ENCODE peak calls at places on chromosome 20, in six cellular contexts. C, P, I, M, Q and D are unnamed samples.

GRCh38 chr20:63968136-63968927 is 1.4 kb downstream of the ZNF512B start:
- DNase-seq in Q (no peak), P (peak; percentile 50), M (peak; percentile 20), C (no peak), I (no peak), D (no peak)

GRCh38 chr20:20224806-20225205 is 143.1 kb upstream of the INSM1 start:
- DNase-seq in I (no peak), M (no peak), Q (no peak), P (no peak), C (peak; percentile 6), D (no peak)

GRCh38 chr20:6185268-6185667 is 62.4 kb upstream of the FERMT1 start:
- DNase-seq in I (no peak), M (no peak), C (no peak), Q (no peak), P (no peak), D (no peak)

GRCh38 chr20:57287901-57288300 is 21.5 kb upstream of the BMP7 start:
- DNase-seq in Q (no peak), M (no peak), I (no peak), C (no peak), P (no peak), D (no peak)

GRCh38 chr20:64106435-64106961 is 867 bp downstream of the NPBWR2 start:
- DNase-seq in I (no peak), P (no peak), Q (no peak), M (no peak), C (no peak), D (no peak)

GRCh38 chr20:1427457-1428054 is 34.7 kb upstream of the FKBP1A start:
- DNase-seq in I (peak; percentile 18), P (no peak), C (no peak), M (no peak), Q (no peak), D (no peak)

GRCh38 chr20:64100946-64101688 is 6.2 kb downstream of the NPBWR2 start:
- DNase-seq in M (no peak), C (no peak), I (no peak), P (no peak), Q (no peak), D (no peak)

GRCh38 chr20:20450461-20451027 is 82.6 kb downstream of the INSM1 start:
- DNase-seq in M (no peak), C (peak; percentile 34), Q (no peak), I (no peak), P (no peak), D (no peak)

GRCh38 chr20:1661542-1662299 is 4.1 kb upstream of the SIRPG start:
- DNase-seq in M (no peak), I (no peak), P (no peak), Q (no peak), C (no peak), D (no peak)

GRCh38 chr20:859661-860294 is 26.3 kb downstream of the FAM110A start:
- DNase-seq in C (peak; percentile 3), Q (no peak), I (peak; percentile 75), M (no peak), P (no peak), D (no peak)

GRCh38 chr20:4894409-4894808 is 106.9 kb downstream of the SLC23A2 start:
- DNase-seq in C (no peak), P (no peak), Q (no peak), I (no peak), M (no peak), D (no peak)

GRCh38 chr20:33401922-33402369 is 627 bp upstream of the CDK5RAP1 start:
- DNase-seq in C (peak; percentile 33), M (no peak), I (peak; percentile 55), Q (no peak), P (no peak), D (no peak)

GRCh38 chr20:33567949-33568348 is 78.1 kb downstream of the CBFA2T2 start:
- DNase-seq in P (no peak), Q (no peak), C (no peak), I (no peak), M (no peak), D (no peak)

GRCh38 chr20:56630506-56631317 is 1.6 kb downstream of the TFAP2C start:
- DNase-seq in P (no peak), C (peak; percentile 16), Q (no peak), M (no peak), I (peak; percentile 78), D (no peak)

GRCh38 chr20:24519476-24519875 is 50.0 kb downstream of the SYNDIG1 start:
- DNase-seq in Q (no peak), I (no peak), M (no peak), C (no peak), P (no peak), D (no peak)

GRCh38 chr20:32528291-32528891 is 56.7 kb downstream of the NOL4L start:
- DNase-seq in Q (peak; percentile 40), C (no peak), I (no peak), P (no peak), M (no peak), D (no peak)

GRCh38 chr20:14838663-14839650 is 501.5 kb upstream of the FLRT3 start:
- DNase-seq in P (no peak), I (peak; percentile 3), C (peak; percentile 24), Q (no peak), M (no peak), D (no peak)

GRCh38 chr20:571754-572331 is 28.3 kb upstream of the CSNK2A1 start:
- DNase-seq in M (peak; percentile 42), P (peak; percentile 92), C (peak; percentile 18), Q (no peak), I (peak; percentile 24), D (no peak)

GRCh38 chr20:8431538-8432434 is 299.7 kb downstream of the PLCB1 start:
- DNase-seq in M (peak; percentile 73), Q (no peak), I (no peak), C (peak; percentile 51), P (peak; percentile 81), D (no peak)

GRCh38 chr20:33724439-33725094 is 4.5 kb upstream of the PXMP4 start:
- DNase-seq in P (no peak), Q (no peak), M (no peak), I (no peak), C (peak; percentile 18), D (no peak)

GRCh38 chr20:57921701-57922482 is 212.1 kb upstream of the PMEPA1 start:
- DNase-seq in P (no peak), I (no peak), Q (no peak), M (no peak), C (no peak), D (no peak)

GRCh38 chr20:45592574-45593189 is 13.6 kb upstream of the WFDC8 start:
- DNase-seq in M (no peak), I (peak; percentile 62), C (peak; percentile 71), P (no peak), Q (no peak), D (peak; percentile 29)

GRCh38 chr20:35539756-35540212 is 2.1 kb upstream of the ERGIC3 start:
- DNase-seq in P (no peak), Q (no peak), C (no peak), M (no peak), I (no peak), D (peak; percentile 37)
- H3K4me3 ChIP-seq in P (no peak overlapping the region), Q (no peak overlapping the region), C (no peak overlapping the region), M (no peak overlapping the region), I (no peak overlapping the region), D (no peak overlapping the region)

GRCh38 chr20:21702001-21702400 is 3.5 kb upstream of the PAX1 start:
- DNase-seq in M (no peak), Q (no peak), P (no peak), C (no peak), I (no peak), D (no peak)

GRCh38 chr20:21701171-21701876 is 4.1 kb upstream of the PAX1 start:
- DNase-seq in P (no peak), Q (no peak), I (no peak), C (no peak), M (no peak), D (no peak)

GRCh38 chr20:21704408-21705385 is 767 bp upstream of the PAX1 start:
- DNase-seq in P (no peak), M (no peak), I (no peak), Q (no peak), C (no peak), D (no peak)

GRCh38 chr20:21703740-21704407 is 1.6 kb upstream of the PAX1 start:
- DNase-seq in C (no peak), P (no peak), Q (no peak), I (no peak), M (no peak), D (no peak)

DNA sequence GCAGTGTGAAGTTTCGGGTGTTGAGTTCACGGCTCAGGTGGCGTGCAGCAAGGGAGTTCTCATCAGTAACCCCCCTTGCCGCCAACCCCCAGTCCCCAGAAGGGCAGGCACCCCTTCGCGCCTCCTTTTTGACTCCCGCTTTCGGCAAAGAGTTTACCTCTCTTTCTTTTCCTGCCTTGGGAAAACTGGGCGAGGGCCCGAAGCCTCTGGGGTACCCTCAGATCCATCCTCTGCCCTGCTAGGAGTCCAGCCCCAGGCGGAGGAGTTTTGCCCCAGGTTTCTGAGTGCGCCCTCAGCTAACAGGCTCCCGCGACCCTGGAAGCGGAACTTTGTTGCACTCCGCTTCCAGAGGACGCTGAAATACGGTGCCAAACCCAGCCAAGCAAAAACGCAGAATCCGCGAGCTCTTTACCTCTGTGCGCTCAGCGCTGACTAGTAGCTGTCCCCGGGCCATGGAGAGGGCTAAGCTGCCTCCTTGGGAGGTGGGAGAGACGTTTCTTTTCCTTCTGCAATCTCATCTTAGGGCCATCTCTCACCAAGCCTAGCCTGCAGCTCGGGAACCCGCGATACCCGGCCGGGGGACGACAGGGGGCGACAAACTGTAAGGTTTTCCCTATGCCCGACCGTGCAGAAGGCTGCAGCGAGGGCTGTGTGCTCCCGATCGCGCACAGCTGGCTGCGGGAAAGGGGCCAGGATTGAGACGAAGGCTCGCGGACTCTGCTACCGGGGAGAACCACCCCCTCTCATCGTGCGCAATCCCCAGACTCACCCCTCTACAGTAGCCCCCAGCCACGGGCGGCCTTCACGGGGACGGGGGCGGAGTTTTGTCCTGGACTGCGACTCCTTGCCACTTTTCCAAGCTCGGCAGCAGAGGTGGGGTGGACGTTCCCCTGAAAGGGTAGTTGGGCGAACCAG is 2.7 kb upstream of the PAX1 start:
- DNase-seq in C (peak; percentile 35), P (peak; percentile 71), I (peak; percentile 70), M (peak; percentile 51), Q (no peak), D (no peak)
- H3K4me3 ChIP-seq in C (no peak overlapping the region), P (no peak overlapping the region), I (peak overlapping the region; percentile 37), M (no peak overlapping the region), Q (no peak overlapping the region), D (no peak overlapping the region)

GRCh38 chr20:44181611-44182010 is 5.4 kb downstream of the JPH2 start:
- DNase-seq in M (peak; percentile 45), Q (no peak), P (no peak), C (no peak), I (no peak), D (no peak)
- H3K4me3 ChIP-seq in M (peak overlapping the region; percentile 4), Q (no peak overlapping the region), P (no peak overlapping the region), C (no peak overlapping the region), I (no peak overlapping the region), D (no peak overlapping the region)

DNA sequence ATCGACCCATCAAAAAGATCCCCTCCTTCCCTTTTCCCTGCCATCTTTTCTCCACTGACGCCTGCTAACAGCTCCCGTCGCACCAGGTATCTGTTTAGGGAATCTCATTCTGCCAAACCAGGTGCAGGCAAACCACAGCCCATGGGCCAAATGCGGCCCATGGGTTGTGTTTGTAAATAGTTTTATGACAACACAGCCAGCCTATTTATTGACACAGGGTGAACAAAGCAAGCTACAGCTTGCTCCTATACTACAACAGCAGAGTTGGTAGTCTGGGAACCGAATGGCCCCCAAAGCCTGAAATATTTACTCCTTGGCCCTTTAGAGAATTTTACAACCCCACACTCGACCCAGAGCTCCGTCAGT is 16.4 kb downstream of the NFATC2 start:
- DNase-seq in C (no peak), M (no peak), P (no peak), Q (no peak), I (no peak), D (no peak)
- H3K4me3 ChIP-seq in C (no peak overlapping the region), M (no peak overlapping the region), P (no peak overlapping the region), Q (peak overlapping the region; percentile 33), I (no peak overlapping the region), D (peak overlapping the region; percentile 48)

GRCh38 chr20:15899972-15900371 is 673.3 kb downstream of the KIF16B start:
- DNase-seq in Q (no peak), I (no peak), C (no peak), M (no peak), P (no peak), D (no peak)
- H3K4me3 ChIP-seq in Q (no peak overlapping the region), I (no peak overlapping the region), C (no peak overlapping the region), M (no peak overlapping the region), P (no peak overlapping the region), D (no peak overlapping the region)